ENCODE peak calls at places on chromosomes 4 and X, in seven cellular contexts. X is sigmoid colon, A is cardiac muscle cell, U is colonic mucosa, S is kidney, L is A673, H is right lobe of liver. V is an unnamed sample. For H3K9me3 and H3K36me3, the result is how much of the 10 kb centered on the place peaks cover.

GRCh38 chr4:123430031-123430430 is 33.4 kb downstream of the SPRY1 start:
- DNase-seq in X (no peak), A (no peak), U (no peak), S (no peak), L (no peak), H (no peak), V (no peak)

GRCh38 chrX:79524642-79525041 is 157.5 kb upstream of the ITM2A start:
- DNase-seq in X (no peak), A (no peak), U (peak), S (no peak), L (peak), H (no peak), V (no peak)

GRCh38 chr4:110787781-110788180 is 164.9 kb upstream of the PITX2 start:
- DNase-seq in X (no peak), A (no peak), U (no peak), S (no peak), L (no peak), H (no peak), V (no peak)

GRCh38 chr4:143352720-143353119 is 16.0 kb downstream of the GAB1 start:
- DNase-seq in X (no peak), A (peak), U (no peak), S (no peak), L (no peak), H (no peak), V (no peak)

GRCh38 chr4:97517948-97518347 is 625.3 kb downstream of the STPG2 start:
- DNase-seq in X (no peak), A (no peak), U (no peak), S (no peak), L (no peak), H (no peak), V (no peak)

GRCh38 chrX:71184803-71185495 is 38.1 kb upstream of the GJB1 start:
- DNase-seq in X (no peak), A (no peak), U (no peak), S (no peak), L (no peak), H (peak), V (no peak)

GRCh38 chr4:98687876-98688275 is 29.5 kb upstream of the TSPAN5 start:
- DNase-seq in X (no peak), A (no peak), U (no peak), S (no peak), L (no peak), H (no peak), V (no peak)

GRCh38 chrX:153649178-153649914 is 2.3 kb downstream of the DUSP9 start:
- DNase-seq in X (peak), A (peak), U (no peak), S (peak), L (peak), H (peak), V (peak)

GRCh38 chr4:25068386-25068785 is 37.6 kb upstream of the LGI2 start:
- DNase-seq in X (no peak), A (no peak), U (no peak), S (no peak), L (no peak), H (no peak), V (no peak)

GRCh38 chr4:139142980-139143379 is 34.0 kb downstream of the ELF2 start:
- DNase-seq in X (no peak), A (no peak), U (no peak), S (no peak), L (no peak), H (no peak), V (no peak)

GRCh38 chrX:139691493-139691842 is 16.5 kb downstream of the MCF2 start:
- DNase-seq in X (no peak), A (peak), U (no peak), S (no peak), L (no peak), H (no peak), V (no peak)

GRCh38 chrX:102651242-102651967 is at the start of gene GPRASP1:
- DNase-seq in X (peak), A (peak), U (peak), S (peak), L (peak), H (peak), V (peak)

GRCh38 chr4:100294356-100294755 is 104.1 kb upstream of the DDIT4L start:
- DNase-seq in X (no peak), A (peak), U (no peak), S (no peak), L (no peak), H (no peak), V (no peak)

GRCh38 chr4:180960758-180961401 is 1282.3 kb upstream of the TENM3 start:
- DNase-seq in X (no peak), A (no peak), U (no peak), S (no peak), L (peak), H (no peak), V (no peak)

GRCh38 chr4:169243808-169244207 is 26.9 kb downstream of the SH3RF1 start:
- DNase-seq in X (no peak), A (peak), U (no peak), S (no peak), L (peak), H (no peak), V (no peak)

GRCh38 chr4:71460368-71460767 is 121.5 kb downstream of the SLC4A4 start:
- DNase-seq in X (no peak), A (no peak), U (peak), S (no peak), L (peak), H (no peak), V (no peak)

GRCh38 chr4:25190407-25190806 is 30.2 kb upstream of the SEPSECS start:
- DNase-seq in X (no peak), A (no peak), U (no peak), S (no peak), L (no peak), H (no peak), V (no peak)

GRCh38 chrX:53287493-53288138 is 6.2 kb upstream of the IQSEC2 start:
- DNase-seq in X (peak), A (peak), U (peak), S (peak), L (peak), H (peak), V (no peak)

GRCh38 chr4:185304944-185305690 is 90.6 kb downstream of the LRP2BP start:
- DNase-seq in X (no peak), A (peak), U (no peak), S (no peak), L (peak), H (no peak), V (peak)

GRCh38 chr4:185463541-185463940 is 8.0 kb downstream of the CCDC110 start:
- DNase-seq in X (no peak), A (no peak), U (no peak), S (no peak), L (no peak), H (no peak), V (no peak)

GRCh38 chr4:186840222-186840701 is 116.6 kb upstream of the FAT1 start:
- DNase-seq in X (peak), A (peak), U (peak), S (no peak), L (no peak), H (no peak), V (no peak)

GRCh38 chr4:80336582-80336981 is 1.1 kb downstream of the CFAP299 start:
- DNase-seq in X (peak), A (peak), U (peak), S (no peak), L (no peak), H (peak), V (peak)

GRCh38 chr4:78056265-78057129 is 626 bp upstream of the FRAS1 start:
- DNase-seq in X (peak), A (peak), U (peak), S (peak), L (peak), H (peak), V (peak)

GRCh38 chrX:12548746-12549145 is 242.5 kb upstream of the PRPS2 start:
- DNase-seq in X (no peak), A (peak), U (no peak), S (no peak), L (peak), H (no peak), V (no peak)

DNA sequence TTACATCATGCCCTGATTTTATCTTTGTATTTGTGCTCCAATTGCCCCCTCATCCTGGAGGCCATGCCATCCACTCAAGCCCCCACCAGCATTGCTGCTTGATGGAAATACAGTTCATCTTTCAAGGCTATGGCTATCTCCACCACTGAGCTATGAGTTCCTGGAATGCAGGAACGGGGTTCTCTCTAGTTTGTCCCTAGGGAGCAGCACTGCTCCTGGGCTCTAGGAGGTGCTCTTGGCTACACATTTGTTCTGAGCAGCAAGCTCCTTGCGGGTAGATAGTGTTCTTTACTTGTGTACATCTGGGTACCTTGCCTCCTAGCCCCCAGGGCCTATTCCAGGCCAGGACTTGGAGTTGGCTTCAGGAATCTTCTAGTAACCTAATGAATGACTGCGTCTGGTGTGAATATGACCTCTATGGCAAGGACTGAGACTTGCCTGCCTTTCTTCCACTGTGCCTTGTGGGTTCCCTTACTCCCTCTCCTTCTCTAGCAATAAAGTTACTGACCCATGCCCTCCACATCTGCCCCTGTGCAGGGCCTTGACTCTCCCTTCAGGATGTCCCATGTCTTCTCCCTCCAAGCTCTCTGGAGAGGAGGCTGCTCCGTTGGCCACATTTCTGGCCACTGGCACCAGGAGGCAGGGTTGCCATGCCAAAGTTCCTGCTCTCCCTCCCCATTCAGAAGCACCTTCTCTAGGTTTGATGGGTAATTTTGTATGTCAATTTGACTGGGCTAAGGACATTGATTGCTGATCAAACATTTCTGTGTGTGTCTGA is 7.6 kb downstream of the CITED1 start:
- DNase-seq in X (no peak), A (peak), U (no peak), S (no peak), L (peak), H (no peak), V (no peak)
- TF ChIP-seq CTCF in X (no peak), A (peak), U (peak), S (peak), L (peak), H (peak), V (peak)

GRCh38 chr4:16387448-16387847 is 161.2 kb upstream of the TAPT1 start:
- DNase-seq in X (no peak), A (no peak), U (no peak), S (no peak), L (no peak), H (no peak), V (no peak)
- H3K9me3 ChIP-seq in X (under half), A (under half), U (under half), S (under half), L (under half), H (under half), V (under half)

GRCh38 chr4:152528060-152528459 is 7.8 kb downstream of the FBXW7 start:
- DNase-seq in X (no peak), A (no peak), U (no peak), S (no peak), L (no peak), H (no peak), V (no peak)

GRCh38 chr4:152523731-152524130 is 12.2 kb downstream of the FBXW7 start:
- DNase-seq in X (no peak), A (no peak), U (no peak), S (no peak), L (no peak), H (no peak), V (no peak)

GRCh38 chr4:152522754-152523153 is 13.1 kb downstream of the FBXW7 start:
- DNase-seq in X (no peak), A (no peak), U (no peak), S (no peak), L (no peak), H (no peak), V (no peak)

GRCh38 chr4:152524429-152524828 is 11.5 kb downstream of the FBXW7 start:
- DNase-seq in X (no peak), A (no peak), U (no peak), S (no peak), L (no peak), H (no peak), V (no peak)

GRCh38 chr4:152525878-152526277 is 10.0 kb downstream of the FBXW7 start:
- DNase-seq in X (no peak), A (no peak), U (no peak), S (no peak), L (no peak), H (no peak), V (no peak)
- H3K36me3 ChIP-seq in X (under half), A (under half), U (under half), S (under half), L (under half), H (under half), V (under half)

GRCh38 chr4:22720091-22720490 is 27.4 kb downstream of the GBA3 start:
- DNase-seq in X (no peak), A (no peak), U (no peak), S (no peak), L (no peak), H (no peak), V (no peak)

GRCh38 chr4:22713841-22714240 is 21.1 kb downstream of the GBA3 start:
- DNase-seq in X (no peak), A (no peak), U (no peak), S (no peak), L (no peak), H (no peak), V (no peak)

GRCh38 chr4:22721189-22721588 is 28.5 kb downstream of the GBA3 start:
- DNase-seq in X (no peak), A (no peak), U (no peak), S (no peak), L (no peak), H (no peak), V (no peak)

DNA sequence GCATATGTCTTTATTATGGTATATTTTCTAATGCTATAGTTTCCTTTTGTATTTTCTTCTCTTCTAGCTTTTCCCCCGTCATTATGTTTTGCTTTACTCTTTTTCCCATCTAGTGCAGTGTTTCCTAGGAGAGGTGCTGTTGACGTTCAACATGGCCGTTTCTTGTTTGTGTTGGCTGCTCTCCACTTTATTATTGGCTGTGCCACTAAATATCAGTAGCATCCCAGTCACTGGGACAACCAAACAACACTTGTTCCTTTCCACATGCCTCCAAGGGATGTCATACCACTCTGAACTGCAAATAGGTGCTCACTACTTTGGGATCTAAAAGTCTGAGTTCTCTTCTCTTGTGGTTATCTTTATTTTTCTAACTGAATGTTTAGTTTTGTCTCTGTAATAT is 26.5 kb downstream of the GBA3 start:
- DNase-seq in X (no peak), A (no peak), U (no peak), S (no peak), L (no peak), H (peak), V (no peak)
- TF ChIP-seq CTCF in X (no peak), A (no peak), U (no peak), S (no peak), L (no peak), H (no peak), V (no peak)

DNA sequence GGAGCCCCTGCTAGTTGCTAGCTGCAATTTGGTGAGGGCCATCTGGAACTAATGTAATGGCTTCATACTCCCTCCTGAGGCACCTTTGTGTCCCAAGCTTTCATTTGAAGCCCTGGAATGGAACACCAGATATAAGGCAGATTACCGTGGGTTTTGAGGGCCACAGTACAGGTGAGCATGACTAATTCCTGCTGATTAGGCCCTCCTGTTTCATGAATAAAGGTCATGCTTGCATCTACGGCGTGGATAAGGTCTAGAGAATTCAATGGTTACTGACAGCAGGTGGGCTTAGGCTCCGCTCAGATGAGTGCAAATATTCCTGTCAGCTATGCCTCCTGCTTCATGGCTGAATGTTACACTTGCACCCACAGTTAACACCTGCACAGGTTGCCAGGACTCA is 495.4 kb downstream of the NAP1L3 start:
- DNase-seq in X (no peak), A (no peak), U (no peak), S (no peak), L (no peak), H (no peak), V (no peak)
- H3K9me3 ChIP-seq in X (under half), A (under half), U (under half), S (under half), L (under half), H (under half), V (under half)

GRCh38 chr4:338759-339097 is 1.1 kb downstream of the ZNF141 start:
- DNase-seq in X (no peak), A (no peak), U (no peak), S (no peak), L (no peak), H (no peak), V (no peak)
- H3K36me3 ChIP-seq in X (under half), A (under half), U (under half), S (under half), L (under half), H (under half), V (under half)

GRCh38 chrX:5233830-5234229 is 994.8 kb downstream of the NLGN4X start:
- DNase-seq in X (no peak), A (no peak), U (no peak), S (no peak), L (no peak), H (no peak), V (no peak)

GRCh38 chrX:5236749-5237148 is 991.9 kb downstream of the NLGN4X start:
- DNase-seq in X (no peak), A (no peak), U (no peak), S (no peak), L (peak), H (no peak), V (no peak)

DNA sequence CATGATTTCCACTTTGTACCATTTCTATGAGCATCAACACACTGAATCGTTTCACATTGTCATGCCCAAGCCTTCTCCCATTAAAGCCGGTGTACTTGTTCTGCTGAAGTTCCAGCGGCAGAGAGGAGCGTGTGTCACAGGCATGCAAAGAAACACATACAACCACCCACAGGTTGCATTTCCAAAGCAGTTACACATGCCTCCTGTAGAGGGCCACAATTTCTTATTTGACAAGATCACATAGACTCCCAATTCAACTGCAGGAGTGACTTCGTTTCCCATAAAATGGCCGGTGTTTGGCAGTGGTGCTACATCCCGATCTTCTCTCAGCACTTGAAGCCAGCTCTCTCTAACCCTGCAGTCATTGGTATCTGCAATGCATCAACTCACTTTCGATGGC is 992.6 kb downstream of the NLGN4X start:
- DNase-seq in X (no peak), A (no peak), U (no peak), S (no peak), L (peak), H (no peak), V (no peak)
- TF ChIP-seq CTCF in X (no peak), A (no peak), U (no peak), S (no peak), L (peak), H (no peak), V (peak)

GRCh38 chrX:47452112-47452511 is 30.9 kb downstream of the ZNF41 start:
- DNase-seq in X (no peak), A (no peak), U (no peak), S (no peak), L (no peak), H (no peak), V (no peak)
- H3K9me3 ChIP-seq in X (under half), A (under half), U (under half), S (under half), L (under half), H (under half), V (under half)

DNA sequence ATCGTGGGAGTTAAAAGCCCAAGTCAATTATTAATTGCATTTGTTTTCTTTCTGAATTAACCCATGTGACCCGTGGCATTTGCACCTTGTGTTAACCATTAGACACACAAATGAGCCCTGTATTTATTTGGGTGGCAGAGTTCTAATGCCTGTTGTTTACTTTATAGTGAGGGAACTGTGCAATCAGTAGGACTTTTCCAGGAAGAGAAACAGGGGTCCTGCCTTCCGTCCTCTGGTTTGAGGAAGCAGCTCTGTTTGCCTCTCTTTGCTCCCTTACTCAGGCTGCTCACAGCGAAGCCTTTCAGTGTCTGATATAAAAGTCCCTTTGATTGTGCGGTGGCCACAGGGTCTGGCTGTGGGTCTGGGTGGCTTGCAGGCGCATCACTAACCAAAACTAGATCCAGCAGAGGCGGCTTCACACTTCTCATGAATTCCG is 263.6 kb downstream of the PTTG2 start:
- DNase-seq in X (no peak), A (no peak), U (no peak), S (no peak), L (no peak), H (peak), V (no peak)
- H3K36me3 ChIP-seq in X (under half), A (under half), U (under half), S (under half), L (under half), H (under half), V (under half)

DNA sequence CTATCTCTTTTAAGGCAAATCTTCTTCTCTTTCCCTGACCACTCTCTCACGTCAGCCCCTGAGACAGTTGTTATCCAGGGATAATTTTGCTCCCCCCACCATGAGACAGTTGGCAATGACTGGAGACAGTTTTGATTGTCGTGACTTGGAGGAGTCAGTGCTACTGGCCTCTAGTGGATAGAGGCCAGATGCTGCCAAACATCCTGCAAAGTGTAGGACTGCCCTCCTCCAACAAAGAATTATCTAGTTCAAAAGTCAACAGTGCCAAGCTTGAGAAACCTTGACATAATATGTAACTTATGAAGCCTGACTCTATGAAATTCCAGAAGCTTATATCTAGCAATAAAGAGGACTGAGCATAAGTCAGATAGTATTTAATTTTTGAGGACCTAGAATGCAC is 502.1 kb upstream of the IGFBP7 start:
- DNase-seq in X (no peak), A (no peak), U (no peak), S (no peak), L (no peak), H (no peak), V (no peak)
- TF ChIP-seq CTCF in X (no peak), A (no peak), U (no peak), S (no peak), L (no peak), H (no peak), V (no peak)